ENCODE peak calls at places on chromosome 11, in ten cellular contexts. S is GM23338; F is WERI-Rb-1; X is transverse colon; A is HL-60; Q is endodermal cell; W is mammary epithelial cell; N is CD4-positive, alpha-beta T cell; U is small intestine; I is spleen. T is an unnamed sample.

GRCh38 chr11:73412308-73412707 is 36.1 kb downstream of the RELT start:
- DNase-seq in A (no peak), I (no peak), F (no peak), U (no peak), S (no peak), X (no peak), Q (no peak), N (no peak), W (no peak), T (no peak)

GRCh38 chr11:114058026-114058706 is 1.3 kb upstream of the ZBTB16 start:
- DNase-seq in Q (peak), X (no peak), N (no peak), I (no peak), W (no peak), F (no peak), S (peak), A (no peak), U (peak), T (no peak)

GRCh38 chr11:76641905-76642304 is 28.6 kb downstream of the LRRC32 start:
- DNase-seq in W (no peak), Q (no peak), N (no peak), U (no peak), X (no peak), A (no peak), S (no peak), F (no peak), I (no peak), T (no peak)

GRCh38 chr11:6096417-6096816 is 11.1 kb upstream of the OR56B4 start:
- DNase-seq in U (no peak), X (no peak), A (no peak), F (no peak), Q (no peak), I (no peak), S (no peak), W (no peak), N (no peak), T (no peak)

GRCh38 chr11:65551572-65552398 is 6.4 kb downstream of the LTBP3 start:
- DNase-seq in W (peak), S (peak), I (peak), A (no peak), U (peak), F (peak), X (peak), N (peak), Q (peak), T (no peak)

GRCh38 chr11:64271339-64272132 is 12.9 kb downstream of the BAD start:
- DNase-seq in Q (peak), I (peak), F (peak), X (peak), S (peak), N (peak), A (peak), W (peak), U (peak), T (peak)

GRCh38 chr11:83284501-83285051 is 1.6 kb downstream of the CCDC90B start:
- DNase-seq in N (no peak), W (no peak), S (no peak), A (no peak), X (no peak), Q (no peak), U (peak), I (no peak), F (no peak), T (no peak)

GRCh38 chr11:92527467-92527866 is 302.8 kb downstream of the FAT3 start:
- DNase-seq in X (no peak), N (no peak), S (no peak), Q (no peak), W (no peak), U (no peak), F (no peak), I (no peak), A (no peak), T (no peak)

GRCh38 chr11:72243567-72244316 is at the start of gene PHOX2A:
- DNase-seq in A (no peak), F (no peak), X (no peak), I (no peak), N (no peak), S (peak), W (no peak), U (no peak), Q (peak), T (no peak)

GRCh38 chr11:6273188-6273587 is 13.6 kb downstream of the CCKBR start:
- DNase-seq in W (no peak), U (no peak), A (no peak), F (no peak), N (no peak), S (no peak), I (no peak), X (no peak), Q (no peak), T (no peak)

GRCh38 chr11:76759092-76759491 is 24.1 kb upstream of the TSKU start:
- DNase-seq in Q (peak), N (no peak), W (no peak), U (no peak), I (no peak), A (no peak), X (no peak), F (peak), S (no peak), T (no peak)

GRCh38 chr11:14380947-14381555 is 22.1 kb upstream of the RRAS2 start:
- DNase-seq in I (peak), A (no peak), N (peak), Q (peak), W (peak), S (peak), X (peak), F (peak), U (peak), T (peak)

GRCh38 chr11:108324587-108324986 is 101.7 kb downstream of the ATM start:
- DNase-seq in U (no peak), A (no peak), I (no peak), F (no peak), W (peak), N (no peak), S (no peak), X (no peak), Q (no peak), T (no peak)

GRCh38 chr11:130390071-130390758 is 38.2 kb downstream of the ADAMTS8 start:
- DNase-seq in W (peak), F (peak), I (no peak), Q (no peak), U (peak), S (peak), A (no peak), N (no peak), X (no peak), T (no peak)

GRCh38 chr11:61803889-61804647 is 11.4 kb downstream of the FEN1 start:
- DNase-seq in I (peak), S (no peak), Q (no peak), W (no peak), A (no peak), U (no peak), X (no peak), N (no peak), F (no peak), T (no peak)

GRCh38 chr11:86740628-86741488 is 59.5 kb upstream of the PRSS23 start:
- DNase-seq in A (peak), F (no peak), W (peak), U (no peak), Q (peak), X (peak), N (no peak), S (peak), I (no peak), T (peak)
- H3K27ac ChIP-seq in A (no peak), F (no peak), W (peak), U (no peak), Q (peak), X (peak), N (no peak), S (peak), I (peak), T (peak)

GRCh38 chr11:118924591-118925585 is 838 bp downstream of the BCL9L start:
- DNase-seq in W (peak), I (peak), S (peak), F (peak), A (no peak), N (no peak), X (peak), Q (peak), U (peak), T (no peak)
- H3K27ac ChIP-seq in W (peak), I (peak), S (no peak), F (peak), A (peak), N (peak), X (peak), Q (peak), U (peak), T (peak)

GRCh38 chr11:117679464-117679863 is 117.6 kb downstream of the DSCAML1 start:
- DNase-seq in N (no peak), A (no peak), F (no peak), X (no peak), S (no peak), I (no peak), U (peak), W (no peak), Q (no peak), T (no peak)
- H3K27ac ChIP-seq in N (no peak), A (no peak), F (no peak), X (no peak), S (no peak), I (no peak), U (no peak), W (no peak), Q (no peak), T (no peak)

GRCh38 chr11:103898065-103898464 is 138.4 kb upstream of the DDI1 start:
- DNase-seq in F (no peak), W (peak), N (no peak), I (no peak), Q (no peak), A (no peak), S (no peak), X (no peak), U (no peak), T (no peak)

GRCh38 chr11:103894673-103895072 is 141.8 kb upstream of the DDI1 start:
- DNase-seq in S (no peak), W (no peak), U (no peak), I (no peak), X (no peak), N (no peak), A (no peak), Q (no peak), F (no peak), T (no peak)

GRCh38 chr11:103898577-103899336 is 137.7 kb upstream of the DDI1 start:
- DNase-seq in Q (no peak), I (no peak), W (no peak), X (no peak), A (no peak), U (no peak), S (no peak), F (no peak), N (no peak), T (no peak)

GRCh38 chr11:103894034-103894433 is 142.4 kb upstream of the DDI1 start:
- DNase-seq in A (no peak), N (no peak), Q (no peak), I (no peak), U (no peak), X (no peak), W (no peak), S (no peak), F (no peak), T (no peak)

GRCh38 chr11:103897156-103897555 is 139.3 kb upstream of the DDI1 start:
- DNase-seq in X (no peak), W (no peak), N (no peak), U (no peak), Q (no peak), F (no peak), S (no peak), A (no peak), I (no peak), T (no peak)
- H3K27ac ChIP-seq in X (no peak), W (no peak), N (no peak), U (no peak), Q (no peak), F (no peak), S (no peak), A (no peak), I (no peak), T (no peak)

GRCh38 chr11:93783767-93784151 is 323 bp upstream of the MED17 start:
- DNase-seq in S (no peak), U (no peak), X (no peak), A (no peak), F (no peak), Q (no peak), I (no peak), N (no peak), W (no peak), T (no peak)

GRCh38 chr11:93784152-93784934 is at the start of gene MED17:
- DNase-seq in U (peak), I (peak), S (peak), N (peak), W (peak), A (peak), X (peak), F (peak), Q (peak), T (peak)

GRCh38 chr11:93783362-93783761 is 720 bp upstream of the MED17 start:
- DNase-seq in N (no peak), W (no peak), U (no peak), S (no peak), I (no peak), A (no peak), X (no peak), Q (no peak), F (no peak), T (no peak)

GRCh38 chr11:93784935-93785360 is 866 bp downstream of the MED17 start:
- DNase-seq in W (no peak), Q (no peak), U (no peak), S (peak), X (no peak), N (no peak), I (no peak), A (no peak), F (no peak), T (no peak)
- H3K27ac ChIP-seq in W (peak), Q (peak), U (peak), S (peak), X (peak), N (peak), I (peak), A (peak), F (peak), T (peak)

GRCh38 chr11:11425806-11426205 is 72.8 kb upstream of the CSNK2A3 start:
- DNase-seq in X (no peak), I (no peak), N (no peak), A (no peak), W (no peak), U (no peak), Q (no peak), F (no peak), S (no peak), T (no peak)
- H3K27ac ChIP-seq in X (no peak), I (no peak), N (no peak), A (no peak), W (no peak), U (no peak), Q (no peak), F (no peak), S (no peak), T (peak)

DNA sequence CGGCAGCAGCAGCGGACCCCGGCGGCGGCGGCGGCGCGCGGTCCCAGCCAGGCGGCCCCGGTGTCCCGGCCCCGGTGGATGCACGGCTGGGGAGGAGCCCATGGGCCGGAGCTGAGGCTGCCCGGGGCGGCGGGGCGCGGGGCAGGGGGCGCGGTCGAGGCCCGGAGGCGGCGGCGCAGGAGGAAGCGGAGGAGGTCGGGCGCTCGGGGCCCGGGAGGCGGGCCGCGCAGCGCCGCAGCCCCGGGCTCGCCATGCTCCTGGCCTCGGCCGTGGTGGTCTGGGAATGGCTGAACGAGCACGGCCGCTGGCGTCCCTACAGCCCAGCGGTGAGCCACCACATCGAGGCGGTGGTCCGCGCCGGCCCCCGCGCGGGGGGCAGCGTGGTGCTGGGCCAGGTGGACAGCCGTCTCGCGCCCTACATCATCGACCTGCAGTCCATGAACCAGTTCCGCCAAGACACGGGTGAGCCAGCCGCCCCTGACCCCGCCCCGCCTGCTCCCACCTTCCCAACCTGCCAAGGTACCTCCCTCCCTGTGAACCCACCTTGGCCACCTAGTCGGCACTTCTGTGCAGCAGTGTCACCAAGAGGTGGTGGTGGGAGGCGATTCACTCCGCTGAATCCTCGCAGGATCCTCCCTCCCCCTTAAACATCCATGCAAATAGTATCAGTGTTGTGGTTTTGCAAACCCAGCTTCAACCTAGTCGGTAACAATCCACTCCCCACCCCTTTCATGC is 580 bp downstream of the DTX4 start:
- DNase-seq in S (peak), Q (peak), I (peak), W (peak), N (no peak), U (peak), X (peak), F (peak), A (no peak), T (no peak)
- H3K27ac ChIP-seq in S (no peak), Q (peak), I (peak), W (peak), N (no peak), U (peak), X (peak), F (no peak), A (no peak), T (peak)

GRCh38 chr11:45860348-45860747 is 13.1 kb downstream of the CRY2 start:
- DNase-seq in U (no peak), X (no peak), S (no peak), N (no peak), W (no peak), F (no peak), I (no peak), A (no peak), Q (no peak), T (no peak)
- H3K27ac ChIP-seq in U (no peak), X (peak), S (no peak), N (no peak), W (no peak), F (no peak), I (peak), A (no peak), Q (no peak), T (peak)

DNA sequence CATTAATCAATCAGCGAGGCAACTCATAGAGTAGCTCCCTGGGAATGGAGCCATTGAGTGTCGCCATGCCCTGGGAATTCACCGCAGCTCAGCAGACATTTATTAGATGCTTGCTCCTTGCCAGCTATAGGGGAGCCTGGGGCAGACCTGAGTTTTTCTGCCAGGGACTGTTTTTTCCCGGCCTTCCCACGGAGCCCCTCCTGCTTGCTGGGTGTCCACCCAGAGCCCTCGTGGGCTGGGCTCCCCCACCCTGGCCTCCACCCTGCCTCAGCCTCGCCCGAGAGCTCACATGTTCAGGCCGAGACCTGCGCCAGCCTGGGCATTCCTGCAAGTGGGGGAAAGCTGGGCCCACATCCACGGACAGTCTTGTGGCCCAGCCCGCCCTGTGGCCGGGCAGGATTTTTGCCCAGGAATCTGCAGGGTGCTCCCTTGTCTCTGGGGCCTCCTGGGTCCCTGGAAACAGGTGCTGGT is 64.9 kb downstream of the SMIM38 start:
- DNase-seq in I (peak), U (no peak), F (no peak), A (no peak), N (no peak), S (no peak), Q (peak), W (no peak), X (no peak), T (peak)
- H3K27ac ChIP-seq in I (no peak), U (no peak), F (no peak), A (no peak), N (no peak), S (no peak), Q (no peak), W (no peak), X (no peak), T (no peak)

T was measured in coronary artery.